ENCODE peak calls at places on chromosomes 4 and X, in four cellular contexts. V, M, T and G are unnamed samples.

GRCh38 chrX:119398974-119399771 is at the start of gene SLC25A43:
- DNase-seq in T (peak; percentile 22), M (no peak), V (peak; percentile 31), G (no peak)

GRCh38 chrX:72018277-72019112 is 107.8 kb downstream of the NHSL2 start:
- DNase-seq in M (peak; percentile 76), T (peak; percentile 82), V (peak; percentile 84), G (peak; percentile 90)

GRCh38 chr4:185716008-185716976 is 95.7 kb downstream of the SORBS2 start:
- DNase-seq in T (no peak), M (no peak), V (no peak), G (no peak)

GRCh38 chr4:84493092-84493850 is 5.8 kb downstream of the NKX6-1 start:
- DNase-seq in T (no peak), M (no peak), V (no peak), G (no peak)

GRCh38 chr4:163350672-163351071 is 7.0 kb downstream of the NPY5R start:
- DNase-seq in M (no peak), T (no peak), V (no peak), G (no peak)

GRCh38 chrX:30713061-30713525 is 59.9 kb downstream of the GK start:
- DNase-seq in V (peak; percentile 18), T (peak; percentile 6), M (peak; percentile 41), G (no peak)

GRCh38 chrX:30196322-30196721 is 19.0 kb upstream of the MAGEB2 start:
- DNase-seq in M (no peak), V (no peak), T (no peak), G (no peak)

GRCh38 chr4:2936773-2937145 is 26.4 kb downstream of the NOP14 start:
- DNase-seq in V (peak; percentile 13), T (no peak), M (no peak), G (no peak)

GRCh38 chr4:17578482-17578891 is 1.5 kb downstream of the LAP3 start:
- DNase-seq in T (no peak), M (no peak), V (no peak), G (no peak)

GRCh38 chrX:40009890-40010289 is 87.9 kb downstream of the BCOR start:
- DNase-seq in V (no peak), M (no peak), T (no peak), G (no peak)

GRCh38 chrX:32472364-32472763 is 739.0 kb downstream of the DMD start:
- DNase-seq in V (no peak), M (no peak), T (no peak), G (no peak)

GRCh38 chr4:126960760-126961159 is 672.0 kb upstream of the INTU start:
- DNase-seq in M (no peak), T (no peak), V (no peak), G (no peak)

GRCh38 chr4:2290488-2290887 is 28.6 kb upstream of the MXD4 start:
- DNase-seq in V (no peak), T (no peak), M (no peak), G (no peak)

GRCh38 chr4:120964596-120964995 is 42.1 kb upstream of the PRDM5 start:
- DNase-seq in M (no peak), V (no peak), T (no peak), G (no peak)

GRCh38 chr4:115332078-115332477 is 218.7 kb upstream of the NDST4 start:
- DNase-seq in M (no peak), T (no peak), V (no peak), G (no peak)

GRCh38 chrX:70268034-70268433 is at the start of gene ARR3:
- DNase-seq in V (no peak), T (no peak), M (no peak), G (no peak)
- H3K27ac ChIP-seq in V (no peak within 1 kb of the TSS), T (no peak within 1 kb of the TSS), M (no peak within 1 kb of the TSS), G (no peak within 1 kb of the TSS)

GRCh38 chr4:38100474-38101255 is 140.5 kb downstream of the PTTG2 start:
- DNase-seq in T (no peak), V (no peak), M (no peak), G (no peak)
- H3K27ac ChIP-seq in T (no peak overlapping the region), V (peak overlapping the region; percentile 25), M (peak overlapping the region; percentile 41), G (no peak overlapping the region)

GRCh38 chr4:336893-337142 is 796 bp upstream of the ZNF141 start:
- DNase-seq in T (peak; percentile 52), M (no peak), V (no peak), G (peak; percentile 89)
- H3K27ac ChIP-seq in T (peak overlapping the region; percentile 93), M (peak overlapping the region; percentile 91), V (peak overlapping the region; percentile 99), G (peak overlapping the region; percentile 92)

DNA sequence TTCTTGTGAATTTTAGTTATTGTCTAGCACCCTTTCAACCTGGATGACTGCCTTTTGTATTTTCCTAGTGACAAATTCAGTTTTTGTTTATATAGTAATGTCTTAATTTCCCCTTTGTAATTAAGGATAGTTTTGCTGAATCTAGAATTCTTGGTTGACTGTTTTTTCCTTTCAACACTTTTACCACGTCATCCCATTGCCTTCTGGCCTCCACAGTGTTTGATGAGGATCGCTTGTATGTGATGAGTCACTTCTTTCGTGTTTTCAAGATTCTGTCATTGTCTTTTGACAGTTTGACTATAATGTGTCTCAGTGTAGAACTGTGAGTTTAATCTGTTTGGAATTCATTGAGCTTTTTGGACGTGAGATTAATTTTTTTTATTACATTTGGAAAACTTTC is 30.1 kb downstream of the KDM6A start:
- DNase-seq in M (no peak), T (no peak), V (no peak), G (no peak)
- H3K27ac ChIP-seq in M (no peak overlapping the region), T (no peak overlapping the region), V (no peak overlapping the region), G (no peak overlapping the region)

GRCh38 chr4:151107063-151107462 is 7.6 kb downstream of the RPS3A start:
- DNase-seq in T (no peak), V (no peak), M (no peak), G (no peak)
- H3K27ac ChIP-seq in T (no peak overlapping the region), V (peak overlapping the region; percentile 15), M (no peak overlapping the region), G (no peak overlapping the region)

DNA sequence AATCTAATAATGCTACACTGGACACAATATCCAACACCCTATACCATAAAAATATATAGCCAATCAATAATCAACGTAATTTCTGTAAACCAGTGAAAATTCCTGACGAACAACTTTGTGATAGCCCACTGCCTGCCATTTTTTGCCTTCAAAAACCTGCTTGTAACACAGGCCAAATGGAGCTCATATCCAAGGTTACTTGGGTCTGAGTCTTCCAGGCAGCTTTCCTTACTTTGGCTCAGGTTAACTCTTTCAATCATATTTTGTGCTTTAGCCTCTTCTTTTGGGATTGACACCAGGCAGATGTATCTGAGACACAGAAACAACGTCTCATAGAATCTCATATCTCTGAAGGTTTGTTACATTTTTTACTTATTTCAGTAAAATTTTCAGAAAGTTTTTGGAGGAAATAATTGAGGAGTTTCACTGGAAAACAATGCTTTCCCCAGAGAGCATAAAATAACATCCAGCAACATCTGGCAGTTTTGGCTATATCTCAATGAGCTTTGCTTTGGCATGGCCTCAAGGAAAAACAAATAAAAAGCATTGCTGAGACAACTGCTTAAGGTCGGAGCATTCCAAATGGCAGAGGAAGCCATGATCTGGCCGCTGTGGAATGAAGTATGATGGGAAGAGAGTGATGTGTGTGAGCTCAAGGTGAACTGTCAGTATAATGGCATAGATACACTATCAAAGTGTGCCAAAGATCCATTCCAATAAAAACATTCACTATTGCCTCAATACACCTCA is 162.9 kb upstream of the SPIN4 start:
- DNase-seq in T (peak; percentile 28), V (peak; percentile 16), M (peak; percentile 4), G (no peak)
- H3K27ac ChIP-seq in T (no peak overlapping the region), V (peak overlapping the region; percentile 46), M (no peak overlapping the region), G (no peak overlapping the region)

GRCh38 chrX:74248889-74249288 is 55.1 kb upstream of the ZCCHC13 start:
- DNase-seq in T (peak; percentile 9), M (no peak), V (peak; percentile 20), G (no peak)

GRCh38 chrX:74249963-74250362 is 54.0 kb upstream of the ZCCHC13 start:
- DNase-seq in V (no peak), M (no peak), T (no peak), G (no peak)

GRCh38 chrX:74246524-74246923 is 57.5 kb upstream of the ZCCHC13 start:
- DNase-seq in T (no peak), V (no peak), M (no peak), G (no peak)

GRCh38 chrX:74251006-74251930 is 52.7 kb upstream of the ZCCHC13 start:
- DNase-seq in T (no peak), V (no peak), M (peak; percentile 26), G (no peak)

GRCh38 chrX:74250574-74250973 is 53.4 kb upstream of the ZCCHC13 start:
- DNase-seq in T (no peak), M (no peak), V (no peak), G (no peak)
- H3K27ac ChIP-seq in T (peak overlapping the region; percentile 39), M (no peak overlapping the region), V (peak overlapping the region; percentile 66), G (no peak overlapping the region)

GRCh38 chr4:47939456-47939855 is 25.1 kb upstream of the NFXL1 start:
- DNase-seq in M (no peak), V (no peak), T (no peak), G (no peak)
- H3K27ac ChIP-seq in M (no peak overlapping the region), V (no peak overlapping the region), T (no peak overlapping the region), G (no peak overlapping the region)

DNA sequence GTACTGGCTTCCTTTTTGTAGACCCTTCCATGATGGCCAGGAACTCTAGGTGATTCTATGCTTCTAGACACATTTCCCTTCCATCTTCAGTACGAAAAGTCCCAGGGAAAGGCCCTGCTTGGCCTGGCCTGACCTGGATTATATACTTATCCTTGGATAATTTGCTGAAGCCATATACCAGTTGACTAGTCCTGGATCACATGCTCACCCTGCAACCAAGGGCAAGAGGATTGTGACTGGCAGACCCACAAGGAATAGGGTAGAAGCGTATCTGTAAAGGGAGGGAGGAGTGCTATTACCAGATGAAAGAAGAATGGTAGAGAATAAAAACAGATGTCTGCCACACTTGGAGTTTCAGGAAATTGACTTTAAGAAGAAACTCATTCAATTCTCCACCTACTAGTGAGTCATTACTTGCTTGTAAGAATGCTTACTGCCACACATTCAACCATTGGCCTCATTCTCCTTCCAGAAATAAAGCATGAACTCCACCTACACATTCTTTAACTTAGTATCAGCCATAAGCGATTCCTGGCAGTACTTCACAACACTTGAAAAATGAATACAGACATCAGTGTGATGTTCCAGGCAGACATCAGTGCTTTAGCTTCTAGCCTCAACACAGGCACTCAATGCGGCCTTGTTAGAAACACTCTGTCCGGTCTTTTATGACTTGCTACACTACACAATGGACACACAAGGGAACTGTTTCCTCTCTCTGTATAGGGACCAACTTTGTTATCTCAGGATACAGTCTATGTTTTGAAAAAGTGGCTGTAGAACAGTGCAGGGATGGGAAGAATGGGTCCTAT is 141.8 kb downstream of the CBR4 start:
- DNase-seq in T (no peak), V (no peak), M (no peak), G (no peak)
- H3K27ac ChIP-seq in T (peak overlapping the region; percentile 32), V (peak overlapping the region; percentile 66), M (no peak overlapping the region), G (peak overlapping the region; percentile 46)

GRCh38 chr4:153611679-153612078 is 72.4 kb upstream of the TLR2 start:
- DNase-seq in V (no peak), M (no peak), T (no peak), G (no peak)
- H3K27ac ChIP-seq in V (no peak overlapping the region), M (no peak overlapping the region), T (no peak overlapping the region), G (no peak overlapping the region)